ENCODE peak calls at places on chromosome 7, in ten cellular contexts. Z is stimulated activated CD8-positive, alpha-beta memory T cell treated with anti-CD3 and anti-CD28 coated beads, Interleukin-4, amount 100 ng/mL, for 1 hour; Q is psoas muscle; H is EH; G is A549; D is GOT3; V is HFF-Myc; K is upper lobe of right lung; N is stimulated activated CD4-positive, alpha-beta T cell treated with anti-CD3 and anti-CD28 coated beads, TNF-alpha, amount 100 ng/mL, for 4 hours; O is H7. P is an unnamed sample.

GRCh38 chr7:47648301-47648900 is 66.5 kb upstream of the TNS3 start:
- DNase-seq in Z (no peak), Q (no peak), H (peak), G (no peak), D (no peak), V (no peak), K (no peak), N (no peak), O (no peak), P (no peak)

GRCh38 chr7:28488061-28488791 is 75.9 kb downstream of the CREB5 start:
- DNase-seq in Z (no peak), Q (no peak), H (no peak), G (no peak), D (no peak), V (no peak), K (no peak), N (no peak), O (peak), P (no peak)

GRCh38 chr7:16759840-16760239 is 6.3 kb downstream of the TSPAN13 start:
- DNase-seq in Z (no peak), Q (no peak), H (no peak), G (no peak), D (no peak), V (no peak), K (no peak), N (no peak), O (no peak), P (no peak)

GRCh38 chr7:85464042-85464651 is 277.3 kb upstream of the SEMA3D start:
- DNase-seq in Z (no peak), Q (no peak), H (peak), G (no peak), D (no peak), V (no peak), K (no peak), N (no peak), O (no peak), P (no peak)

GRCh38 chr7:15007507-15007906 is 105.0 kb upstream of the DGKB start:
- DNase-seq in Z (no peak), Q (no peak), H (peak), G (peak), D (no peak), V (peak), K (no peak), N (no peak), O (no peak), P (no peak)

GRCh38 chr7:123275036-123275753 is 75.4 kb upstream of the SLC13A1 start:
- DNase-seq in Z (no peak), Q (no peak), H (no peak), G (no peak), D (no peak), V (no peak), K (no peak), N (no peak), O (no peak), P (no peak)

GRCh38 chr7:78510580-78511188 is 712.1 kb downstream of the PHTF2 start:
- DNase-seq in Z (no peak), Q (no peak), H (peak), G (peak), D (no peak), V (peak), K (no peak), N (no peak), O (peak), P (no peak)

GRCh38 chr7:95919574-95919973 is 147.2 kb downstream of the DYNC1I1 start:
- DNase-seq in Z (no peak), Q (no peak), H (no peak), G (no peak), D (no peak), V (no peak), K (no peak), N (no peak), O (no peak), P (no peak)

GRCh38 chr7:55532150-55532917 is 40.0 kb downstream of the VOPP1 start:
- DNase-seq in Z (no peak), Q (no peak), H (no peak), G (no peak), D (no peak), V (no peak), K (no peak), N (no peak), O (peak), P (no peak)

GRCh38 chr7:84337386-84337785 is 142.8 kb upstream of the SEMA3A start:
- DNase-seq in Z (no peak), Q (no peak), H (peak), G (no peak), D (no peak), V (no peak), K (no peak), N (no peak), O (no peak), P (no peak)

GRCh38 chr7:158396982-158397862 is 190.4 kb downstream of the PTPRN2 start:
- DNase-seq in Z (no peak), Q (no peak), H (no peak), G (no peak), D (no peak), V (no peak), K (peak), N (no peak), O (peak), P (no peak)

GRCh38 chr7:3043544-3044395 is at the start of gene CARD11:
- DNase-seq in Z (no peak), Q (no peak), H (no peak), G (no peak), D (no peak), V (no peak), K (no peak), N (peak), O (peak), P (no peak)

GRCh38 chr7:52648903-52649302 is 386.5 kb upstream of the POM121L12 start:
- DNase-seq in Z (no peak), Q (no peak), H (no peak), G (no peak), D (no peak), V (no peak), K (no peak), N (no peak), O (no peak), P (no peak)

GRCh38 chr7:103989785-103990775 is 622 bp upstream of the RELN start:
- DNase-seq in Z (no peak), Q (no peak), H (peak), G (no peak), D (no peak), V (no peak), K (no peak), N (no peak), O (peak), P (no peak)

GRCh38 chr7:74365320-74366022 is 76.3 kb downstream of the CLIP2 start:
- DNase-seq in Z (no peak), Q (peak), H (peak), G (peak), D (no peak), V (peak), K (no peak), N (no peak), O (peak), P (peak)

GRCh38 chr7:133355325-133355708 is 102.4 kb downstream of the EXOC4 start:
- DNase-seq in Z (no peak), Q (no peak), H (peak), G (no peak), D (no peak), V (no peak), K (no peak), N (no peak), O (no peak), P (no peak)

GRCh38 chr7:98168181-98168903 is 42.9 kb upstream of the BHLHA15 start:
- DNase-seq in Z (peak), Q (no peak), H (peak), G (peak), D (no peak), V (peak), K (no peak), N (no peak), O (peak), P (no peak)

GRCh38 chr7:28808786-28809533 is 149.2 kb downstream of the TRIL start:
- DNase-seq in Z (no peak), Q (no peak), H (peak), G (no peak), D (no peak), V (no peak), K (peak), N (no peak), O (peak), P (no peak)

GRCh38 chr7:158676898-158677297 is 27.7 kb downstream of the NCAPG2 start:
- DNase-seq in Z (no peak), Q (no peak), H (no peak), G (no peak), D (no peak), V (no peak), K (no peak), N (no peak), O (no peak), P (no peak)

GRCh38 chr7:134992626-134993179 is 6.4 kb downstream of the AGBL3 start:
- DNase-seq in Z (no peak), Q (no peak), H (no peak), G (no peak), D (no peak), V (no peak), K (no peak), N (no peak), O (no peak), P (no peak)

GRCh38 chr7:102431617-102432298 is 1.6 kb upstream of the ORAI2 start:
- DNase-seq in Z (no peak), Q (no peak), H (peak), G (peak), D (no peak), V (no peak), K (no peak), N (peak), O (peak), P (no peak)

GRCh38 chr7:29883462-29884398 is 77.4 kb downstream of the WIPF3 start:
- DNase-seq in Z (no peak), Q (no peak), H (no peak), G (no peak), D (no peak), V (no peak), K (no peak), N (no peak), O (peak), P (no peak)

GRCh38 chr7:155800301-155800700 is 12.0 kb downstream of the SHH start:
- DNase-seq in Z (no peak), Q (no peak), H (no peak), G (no peak), D (no peak), V (no peak), K (peak), N (no peak), O (no peak), P (no peak)

GRCh38 chr7:112132123-112132694 is 74.0 kb downstream of the DOCK4 start:
- DNase-seq in Z (no peak), Q (no peak), H (peak), G (no peak), D (no peak), V (no peak), K (no peak), N (no peak), O (no peak), P (no peak)

GRCh38 chr7:94095359-94096009 is 91.3 kb upstream of the BET1 start:
- DNase-seq in Z (no peak), Q (no peak), H (peak), G (no peak), D (no peak), V (no peak), K (no peak), N (no peak), O (no peak), P (no peak)

GRCh38 chr7:55160539-55160938 is 141.7 kb downstream of the EGFR start:
- DNase-seq in Z (no peak), Q (no peak), H (peak), G (no peak), D (no peak), V (no peak), K (no peak), N (no peak), O (no peak), P (no peak)

GRCh38 chr7:6360841-6361240 is 86.9 kb downstream of the DAGLB start:
- DNase-seq in Z (no peak), Q (no peak), H (peak), G (no peak), D (no peak), V (no peak), K (no peak), N (no peak), O (no peak), P (no peak)

GRCh38 chr7:80082214-80082613 is 52.4 kb upstream of the GNAI1 start:
- DNase-seq in Z (no peak), Q (no peak), H (no peak), G (no peak), D (no peak), V (no peak), K (no peak), N (no peak), O (no peak), P (no peak)

GRCh38 chr7:45601816-45602540 is 27.8 kb downstream of the ADCY1 start:
- DNase-seq in Z (no peak), Q (no peak), H (no peak), G (no peak), D (no peak), V (no peak), K (peak), N (no peak), O (peak), P (no peak)

GRCh38 chr7:83468251-83468739 is 180.6 kb downstream of the SEMA3E start:
- DNase-seq in Z (no peak), Q (peak), H (peak), G (peak), D (peak), V (peak), K (peak), N (no peak), O (no peak), P (peak)

P was measured in thoracic aorta.